ENCODE peak calls at places on chromosomes 5 and 9, in five cellular contexts. S is testis, K is IMR-90, Q is uterus, X is lower leg skin. L is an unnamed sample.

GRCh38 chr9:130938652-130939404 is at the start of gene FIBCD1:
- DNase-seq in S (no peak), K (peak), Q (no peak), X (no peak), L (peak)

GRCh38 chr5:164090358-164090757 is 584.9 kb downstream of the MAT2B start:
- DNase-seq in S (no peak), K (no peak), Q (no peak), X (no peak), L (no peak)

GRCh38 chr9:22134390-22134789 is 125.3 kb upstream of the CDKN2B start:
- DNase-seq in S (no peak), K (no peak), Q (no peak), X (no peak), L (no peak)

GRCh38 chr5:66477591-66477990 is 118.6 kb upstream of the MAST4 start:
- DNase-seq in S (no peak), K (no peak), Q (no peak), X (no peak), L (no peak)

GRCh38 chr9:68740561-68740960 is 35.5 kb downstream of the PIP5K1B start:
- DNase-seq in S (no peak), K (no peak), Q (no peak), X (no peak), L (no peak)

GRCh38 chr5:9332026-9332425 is 213.8 kb downstream of the SEMA5A start:
- DNase-seq in S (no peak), K (no peak), Q (no peak), X (no peak), L (no peak)

GRCh38 chr9:752201-752600 is 89.3 kb upstream of the DMRT1 start:
- DNase-seq in S (no peak), K (peak), Q (no peak), X (no peak), L (peak)

GRCh38 chr5:138953370-138954256 is 78.5 kb upstream of the LRRTM2 start:
- DNase-seq in S (peak), K (peak), Q (peak), X (peak), L (peak)

GRCh38 chr9:126612813-126613641 is 701 bp upstream of the LMX1B start:
- DNase-seq in S (no peak), K (no peak), Q (no peak), X (no peak), L (no peak)

GRCh38 chr5:143340891-143341685 is 62.4 kb downstream of the NR3C1 start:
- DNase-seq in S (no peak), K (peak), Q (no peak), X (no peak), L (peak)

GRCh38 chr9:98146101-98146991 is 27.3 kb upstream of the TRIM14 start:
- DNase-seq in S (no peak), K (peak), Q (no peak), X (peak), L (no peak)

GRCh38 chr9:7284517-7284916 is 515.1 kb downstream of the DMAC1 start:
- DNase-seq in S (no peak), K (no peak), Q (no peak), X (no peak), L (no peak)

GRCh38 chr5:135392256-135392655 is 6.8 kb downstream of the MACROH2A1 start:
- DNase-seq in S (no peak), K (peak), Q (no peak), X (no peak), L (no peak)

GRCh38 chr9:114276908-114277821 is 45.7 kb upstream of the ORM1 start:
- DNase-seq in S (no peak), K (peak), Q (peak), X (no peak), L (peak)

GRCh38 chr9:71218774-71219173 is 97.4 kb upstream of the TRPM3 start:
- DNase-seq in S (no peak), K (no peak), Q (no peak), X (no peak), L (no peak)

GRCh38 chr5:160919610-160920009 is 67.6 kb upstream of the ATP10B start:
- DNase-seq in S (no peak), K (no peak), Q (no peak), X (no peak), L (no peak)

GRCh38 chr5:115179959-115180709 is 10.4 kb upstream of the TRIM36 start:
- DNase-seq in S (peak), K (peak), Q (peak), X (no peak), L (peak)

GRCh38 chr5:136646915-136647314 is 281.6 kb upstream of the TRPC7 start:
- DNase-seq in S (no peak), K (no peak), Q (no peak), X (no peak), L (no peak)

GRCh38 chr5:128169369-128170017 is 85.9 kb downstream of the SLC12A2 start:
- DNase-seq in S (no peak), K (no peak), Q (no peak), X (no peak), L (no peak)

GRCh38 chr9:86321373-86321772 is 32.8 kb downstream of the TUT7 start:
- DNase-seq in S (no peak), K (peak), Q (no peak), X (no peak), L (no peak)

GRCh38 chr9:114988962-114989599 is 58.7 kb upstream of the TNFSF8 start:
- DNase-seq in S (no peak), K (no peak), Q (no peak), X (no peak), L (no peak)

GRCh38 chr9:107486674-107487520 is 2.7 kb downstream of the KLF4 start:
- DNase-seq in S (no peak), K (no peak), Q (peak), X (no peak), L (no peak)

GRCh38 chr5:112737472-112738179 is at the start of gene APC:
- DNase-seq in S (peak), K (peak), Q (peak), X (peak), L (peak)

GRCh38 chr5:132498686-132499271 is 8.2 kb upstream of the IRF1 start:
- DNase-seq in S (no peak), K (peak), Q (no peak), X (peak), L (no peak)

GRCh38 chr5:41869150-41869738 is 981 bp downstream of the OXCT1 start:
- DNase-seq in S (peak), K (peak), Q (peak), X (peak), L (peak)

GRCh38 chr9:125293134-125293533 is 31.5 kb downstream of the GAPVD1 start:
- DNase-seq in S (no peak), K (no peak), Q (no peak), X (no peak), L (no peak)

GRCh38 chr5:149018909-149019443 is 43.9 kb downstream of the SH3TC2 start:
- DNase-seq in S (no peak), K (peak), Q (no peak), X (no peak), L (no peak)

GRCh38 chr5:155082401-155082800 is 68.8 kb downstream of the KIF4B start:
- DNase-seq in S (no peak), K (peak), Q (no peak), X (no peak), L (peak)

GRCh38 chr5:116329503-116329902 is 244.7 kb downstream of the COMMD10 start:
- DNase-seq in S (no peak), K (no peak), Q (no peak), X (no peak), L (no peak)

GRCh38 chr9:110886832-110887231 is 151.4 kb downstream of the LPAR1 start:
- DNase-seq in S (no peak), K (peak), Q (no peak), X (no peak), L (no peak)

GRCh38 chr9:122133984-122134535 is 25.5 kb downstream of the NDUFA8 start:
- DNase-seq in S (no peak), K (no peak), Q (no peak), X (no peak), L (peak)

GRCh38 chr9:93037476-93037971 is 21.0 kb upstream of the SUSD3 start:
- DNase-seq in S (no peak), K (no peak), Q (no peak), X (no peak), L (no peak)

GRCh38 chr5:157312492-157312891 is 46.6 kb downstream of the CYFIP2 start:
- DNase-seq in S (peak), K (peak), Q (no peak), X (no peak), L (peak)

GRCh38 chr9:96158909-96159575 is 142.9 kb downstream of the HSD17B3 start:
- DNase-seq in S (no peak), K (no peak), Q (no peak), X (no peak), L (peak)

GRCh38 chr5:72178910-72179815 is 71.9 kb downstream of the MAP1B start:
- DNase-seq in S (peak), K (peak), Q (peak), X (peak), L (no peak)

GRCh38 chr9:5976668-5977397 is 38.6 kb downstream of the RANBP6 start:
- DNase-seq in S (no peak), K (peak), Q (no peak), X (no peak), L (peak)

GRCh38 chr9:99294850-99295461 is 72.9 kb downstream of the SEC61B start:
- DNase-seq in S (no peak), K (no peak), Q (no peak), X (no peak), L (no peak)

GRCh38 chr5:143652104-143652700 is 159.8 kb upstream of the HMHB1 start:
- DNase-seq in S (no peak), K (peak), Q (no peak), X (no peak), L (no peak)

GRCh38 chr5:74378464-74378863 is 262.1 kb downstream of the ENC1 start:
- DNase-seq in S (no peak), K (peak), Q (no peak), X (no peak), L (no peak)

GRCh38 chr5:135450957-135451356 is 1.2 kb downstream of the TIFAB start:
- DNase-seq in S (no peak), K (no peak), Q (no peak), X (no peak), L (no peak)

GRCh38 chr5:151156732-151157402 is 712 bp downstream of the ANXA6 start:
- DNase-seq in S (peak), K (peak), Q (no peak), X (no peak), L (peak)
- TF ChIP-seq POLR2A in S (no peak), K (no peak), Q (no peak), X (no peak), L (peak)

GRCh38 chr5:178153530-178154340 is at the start of gene NHP2:
- DNase-seq in S (peak), K (peak), Q (peak), X (peak), L (peak)
- TF ChIP-seq POLR2A in S (no peak), K (peak), Q (no peak), X (no peak), L (peak)

GRCh38 chr9:136377351-136378170 is 4.1 kb upstream of the CARD9 start:
- DNase-seq in S (no peak), K (no peak), Q (no peak), X (no peak), L (no peak)
- TF ChIP-seq POLR2A in S (no peak), K (no peak), Q (no peak), X (no peak), L (no peak)

GRCh38 chr5:62328772-62329491 is 22.9 kb downstream of the KIF2A start:
- DNase-seq in S (no peak), K (no peak), Q (no peak), X (no peak), L (no peak)

GRCh38 chr5:62326702-62327101 is 20.7 kb downstream of the KIF2A start:
- DNase-seq in S (no peak), K (no peak), Q (no peak), X (no peak), L (no peak)

GRCh38 chr5:62326302-62326701 is 20.3 kb downstream of the KIF2A start:
- DNase-seq in S (no peak), K (no peak), Q (no peak), X (no peak), L (no peak)

GRCh38 chr5:62327138-62327537 is 21.1 kb downstream of the KIF2A start:
- DNase-seq in S (no peak), K (no peak), Q (no peak), X (no peak), L (no peak)

DNA sequence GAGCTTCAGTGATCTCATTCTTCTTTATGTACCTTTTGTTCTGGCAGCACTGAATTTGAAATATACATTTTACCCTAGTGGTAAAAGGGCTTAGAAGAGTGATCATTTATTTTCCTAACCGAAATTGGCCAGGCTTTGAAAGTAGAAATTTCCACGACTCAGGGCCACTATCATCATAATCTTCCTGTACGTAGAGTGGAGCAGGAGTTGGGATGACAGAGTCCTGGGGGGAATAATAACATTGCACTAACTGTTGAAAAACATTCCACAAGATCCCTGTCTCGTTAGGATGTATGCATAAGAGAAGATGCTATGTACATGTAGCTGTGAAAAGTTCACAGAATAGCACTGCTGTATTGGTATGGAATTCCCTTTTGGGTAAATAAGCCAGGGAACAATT is 21.6 kb downstream of the KIF2A start:
- DNase-seq in S (no peak), K (no peak), Q (no peak), X (no peak), L (no peak)
- TF ChIP-seq POLR2A in S (no peak), K (no peak), Q (no peak), X (no peak), L (no peak)

GRCh38 chr5:36152324-36153298 is 700 bp downstream of the SKP2 start:
- DNase-seq in S (no peak), K (peak), Q (no peak), X (no peak), L (peak)

GRCh38 chr5:36153299-36153677 is 1.4 kb downstream of the SKP2 start:
- DNase-seq in S (no peak), K (no peak), Q (no peak), X (no peak), L (no peak)

GRCh38 chr5:36151434-36152323 is at the start of the genes LMBRD2 and SKP2:
- DNase-seq in S (peak), K (peak), Q (peak), X (peak), L (peak)

GRCh38 chr5:36153727-36154126 is 1.8 kb downstream of the SKP2 start:
- DNase-seq in S (no peak), K (no peak), Q (no peak), X (no peak), L (no peak)

GRCh38 chr5:36150676-36151433 is 832 bp downstream of the LMBRD2 start:
- DNase-seq in S (peak), K (peak), Q (no peak), X (no peak), L (peak)
- TF ChIP-seq POLR2A in S (no peak), K (no peak), Q (no peak), X (no peak), L (no peak)

DNA sequence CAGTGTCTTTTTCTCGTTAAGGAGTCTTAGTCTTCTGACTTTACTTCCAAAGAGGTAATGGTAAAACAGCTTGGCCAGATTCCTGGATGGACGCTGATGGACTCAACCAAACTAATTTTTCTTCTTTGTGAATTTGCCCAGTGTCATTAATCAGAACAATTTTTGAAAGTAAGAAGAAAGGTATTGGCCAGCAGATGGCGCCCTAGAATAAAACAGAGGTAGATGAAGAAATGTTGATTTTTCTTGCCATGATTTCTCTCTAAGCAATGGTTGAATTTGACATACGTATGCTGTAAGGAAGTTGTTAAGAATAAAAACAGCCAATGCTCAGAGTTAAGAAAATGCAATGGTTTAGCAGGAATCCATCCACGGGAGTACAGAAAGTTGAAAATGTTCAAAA is 500.0 kb downstream of the DIRAS2 start:
- DNase-seq in S (peak), K (peak), Q (no peak), X (peak), L (peak)
- TF ChIP-seq POLR2A in S (no peak), K (no peak), Q (no peak), X (no peak), L (no peak)

L was measured in endothelial cell of umbilical vein.